ENCODE peak calls at places on chromosomes 12 and 14, in six cellular contexts. X is HTR-8/SVneo, A is nucleus accumbens, P is H4, Y is NCI-H510A treated with DMSO at 0.1 percent for 48 hours, M is HS-27A. N is an unnamed sample.

GRCh38 chr12:117025481-117026151 is 73.6 kb downstream of the TESC start:
- DNase-seq in A (peak), M (peak), Y (peak), X (peak), P (peak), N (peak)

GRCh38 chr14:85483037-85483436 is 46.9 kb upstream of the FLRT2 start:
- DNase-seq in X (no peak), M (no peak), A (no peak), Y (no peak), P (no peak), N (no peak)

GRCh38 chr14:65352964-65353530 is 59.5 kb upstream of the FUT8 start:
- DNase-seq in M (peak), Y (no peak), X (peak), A (no peak), P (peak), N (no peak)

GRCh38 chr14:50031534-50032313 is 84.6 kb downstream of the VCPKMT start:
- DNase-seq in M (no peak), P (no peak), A (no peak), X (no peak), Y (no peak), N (peak)

GRCh38 chr14:32472512-32473472 is 143.7 kb downstream of the AKAP6 start:
- DNase-seq in X (peak), Y (peak), M (peak), P (peak), A (peak), N (peak)

GRCh38 chr12:26010293-26010821 is 51.9 kb downstream of the RASSF8 start:
- DNase-seq in A (no peak), P (peak), M (peak), X (peak), Y (no peak), N (no peak)

GRCh38 chr12:52551466-52551865 is 1.5 kb downstream of the KRT71 start:
- DNase-seq in M (no peak), P (no peak), X (no peak), Y (no peak), A (no peak), N (no peak)

GRCh38 chr14:22225526-22226133 is 363.4 kb downstream of the DAD1 start:
- DNase-seq in Y (no peak), A (no peak), X (no peak), P (no peak), M (peak), N (peak)

GRCh38 chr14:99554184-99554583 is 49.8 kb downstream of the CCDC85C start:
- DNase-seq in X (no peak), Y (no peak), M (no peak), P (no peak), A (no peak), N (no peak)

GRCh38 chr14:42224053-42224888 is 617.6 kb downstream of the LRFN5 start:
- DNase-seq in M (no peak), P (peak), A (peak), Y (peak), X (peak), N (peak)

GRCh38 chr14:32453857-32454810 is 125.0 kb downstream of the AKAP6 start:
- DNase-seq in P (no peak), X (no peak), Y (no peak), A (no peak), M (no peak), N (peak)

GRCh38 chr14:67940476-67940875 is 120.9 kb downstream of the RAD51B start:
- DNase-seq in A (no peak), X (no peak), M (no peak), P (no peak), Y (no peak), N (no peak)

GRCh38 chr12:75099215-75099614 is 110.4 kb downstream of the KCNC2 start:
- DNase-seq in A (no peak), Y (no peak), M (no peak), P (no peak), X (no peak), N (no peak)

GRCh38 chr12:49633703-49634311 is 10.4 kb downstream of the PRPF40B start:
- DNase-seq in M (no peak), A (no peak), Y (no peak), X (no peak), P (no peak), N (no peak)

GRCh38 chr12:42776396-42776795 is 186.8 kb upstream of the PRICKLE1 start:
- DNase-seq in A (no peak), M (no peak), P (no peak), X (no peak), Y (no peak), N (no peak)

GRCh38 chr14:85421166-85421877 is 108.6 kb upstream of the FLRT2 start:
- DNase-seq in Y (no peak), P (no peak), A (no peak), X (peak), M (no peak), N (peak)

N was measured in HFFc6.